ENCODE peak calls at places on chromosomes 7 and 10, in ten cellular contexts. One of them, this sample, is unnamed.

GRCh38 chr10:126798649-126799048 is 106.6 kb upstream of the DOCK1 start:
- DNase-seq in activated T-cell treated with anti-CD3 and anti-CD28 coated beads, Interleukin-2, amount 50 U/mL, for 48 hours: no peak
- DNase-seq in kidney tubule cell: no peak
- DNase-seq in stimulated activated CD8-positive, alpha-beta memory T cell treated with anti-CD3 and anti-CD28 coated beads, Interleukin-15, amount 100 ng/mL, for 1 hour: no peak
- DNase-seq in ecto neural progenitor cell: no peak
- DNase-seq in anterior cingulate cortex: no peak
- DNase-seq in CD8-positive, alpha-beta memory T cell: no peak
- DNase-seq in gastrocnemius medialis: no peak
- DNase-seq in nephron progenitor cell: no peak
- DNase-seq in KG1: no peak
- DNase-seq in this sample: no peak

GRCh38 chr7:98995111-98995510 is 116.8 kb downstream of the TRRAP start:
- DNase-seq in stimulated activated CD8-positive, alpha-beta memory T cell treated with anti-CD3 and anti-CD28 coated beads, Interleukin-15, amount 100 ng/mL, for 1 hour: no peak
- DNase-seq in activated T-cell treated with anti-CD3 and anti-CD28 coated beads, Interleukin-2, amount 50 U/mL, for 48 hours: no peak
- DNase-seq in anterior cingulate cortex: no peak
- DNase-seq in KG1: no peak
- DNase-seq in gastrocnemius medialis: no peak
- DNase-seq in nephron progenitor cell: no peak
- DNase-seq in ecto neural progenitor cell: no peak
- DNase-seq in CD8-positive, alpha-beta memory T cell: no peak
- DNase-seq in kidney tubule cell: no peak
- DNase-seq in this sample: no peak

GRCh38 chr10:132837905-132838304 is 52.0 kb upstream of the NKX6-2 start:
- DNase-seq in gastrocnemius medialis: no peak
- DNase-seq in activated T-cell treated with anti-CD3 and anti-CD28 coated beads, Interleukin-2, amount 50 U/mL, for 48 hours: no peak
- DNase-seq in KG1: no peak
- DNase-seq in stimulated activated CD8-positive, alpha-beta memory T cell treated with anti-CD3 and anti-CD28 coated beads, Interleukin-15, amount 100 ng/mL, for 1 hour: no peak
- DNase-seq in nephron progenitor cell: no peak
- DNase-seq in CD8-positive, alpha-beta memory T cell: no peak
- DNase-seq in anterior cingulate cortex: no peak
- DNase-seq in ecto neural progenitor cell: peak
- DNase-seq in kidney tubule cell: no peak
- DNase-seq in this sample: no peak

GRCh38 chr10:6195891-6196290 is 6.8 kb upstream of the PFKFB3 start:
- DNase-seq in kidney tubule cell: no peak
- DNase-seq in stimulated activated CD8-positive, alpha-beta memory T cell treated with anti-CD3 and anti-CD28 coated beads, Interleukin-15, amount 100 ng/mL, for 1 hour: no peak
- DNase-seq in nephron progenitor cell: no peak
- DNase-seq in ecto neural progenitor cell: no peak
- DNase-seq in gastrocnemius medialis: no peak
- DNase-seq in anterior cingulate cortex: peak
- DNase-seq in CD8-positive, alpha-beta memory T cell: no peak
- DNase-seq in KG1: no peak
- DNase-seq in activated T-cell treated with anti-CD3 and anti-CD28 coated beads, Interleukin-2, amount 50 U/mL, for 48 hours: no peak
- DNase-seq in this sample: no peak

GRCh38 chr10:12828736-12829135 is 172.8 kb downstream of the CCDC3 start:
- DNase-seq in gastrocnemius medialis: no peak
- DNase-seq in CD8-positive, alpha-beta memory T cell: no peak
- DNase-seq in activated T-cell treated with anti-CD3 and anti-CD28 coated beads, Interleukin-2, amount 50 U/mL, for 48 hours: no peak
- DNase-seq in ecto neural progenitor cell: no peak
- DNase-seq in stimulated activated CD8-positive, alpha-beta memory T cell treated with anti-CD3 and anti-CD28 coated beads, Interleukin-15, amount 100 ng/mL, for 1 hour: no peak
- DNase-seq in anterior cingulate cortex: no peak
- DNase-seq in nephron progenitor cell: no peak
- DNase-seq in kidney tubule cell: no peak
- DNase-seq in KG1: no peak
- DNase-seq in this sample: no peak

GRCh38 chr7:8147004-8147403 is 115.0 kb downstream of the ICA1 start:
- DNase-seq in activated T-cell treated with anti-CD3 and anti-CD28 coated beads, Interleukin-2, amount 50 U/mL, for 48 hours: no peak
- DNase-seq in stimulated activated CD8-positive, alpha-beta memory T cell treated with anti-CD3 and anti-CD28 coated beads, Interleukin-15, amount 100 ng/mL, for 1 hour: no peak
- DNase-seq in gastrocnemius medialis: no peak
- DNase-seq in KG1: no peak
- DNase-seq in kidney tubule cell: no peak
- DNase-seq in CD8-positive, alpha-beta memory T cell: no peak
- DNase-seq in anterior cingulate cortex: no peak
- DNase-seq in ecto neural progenitor cell: no peak
- DNase-seq in nephron progenitor cell: peak
- DNase-seq in this sample: no peak

GRCh38 chr10:11551104-11551503 is 60.3 kb downstream of the USP6NL start:
- DNase-seq in CD8-positive, alpha-beta memory T cell: no peak
- DNase-seq in KG1: no peak
- DNase-seq in anterior cingulate cortex: no peak
- DNase-seq in stimulated activated CD8-positive, alpha-beta memory T cell treated with anti-CD3 and anti-CD28 coated beads, Interleukin-15, amount 100 ng/mL, for 1 hour: no peak
- DNase-seq in gastrocnemius medialis: no peak
- DNase-seq in nephron progenitor cell: no peak
- DNase-seq in ecto neural progenitor cell: no peak
- DNase-seq in kidney tubule cell: no peak
- DNase-seq in activated T-cell treated with anti-CD3 and anti-CD28 coated beads, Interleukin-2, amount 50 U/mL, for 48 hours: no peak
- DNase-seq in this sample: no peak

GRCh38 chr7:6166443-6166871 is 106.0 kb downstream of the CYTH3 start:
- DNase-seq in ecto neural progenitor cell: no peak
- DNase-seq in nephron progenitor cell: peak
- DNase-seq in KG1: no peak
- DNase-seq in stimulated activated CD8-positive, alpha-beta memory T cell treated with anti-CD3 and anti-CD28 coated beads, Interleukin-15, amount 100 ng/mL, for 1 hour: no peak
- DNase-seq in activated T-cell treated with anti-CD3 and anti-CD28 coated beads, Interleukin-2, amount 50 U/mL, for 48 hours: no peak
- DNase-seq in anterior cingulate cortex: no peak
- DNase-seq in gastrocnemius medialis: no peak
- DNase-seq in kidney tubule cell: no peak
- DNase-seq in CD8-positive, alpha-beta memory T cell: no peak
- DNase-seq in this sample: no peak

GRCh38 chr10:70265032-70265689 is 18.6 kb downstream of the NPFFR1 start:
- DNase-seq in anterior cingulate cortex: peak
- DNase-seq in gastrocnemius medialis: no peak
- DNase-seq in ecto neural progenitor cell: no peak
- DNase-seq in KG1: no peak
- DNase-seq in kidney tubule cell: peak
- DNase-seq in CD8-positive, alpha-beta memory T cell: no peak
- DNase-seq in nephron progenitor cell: no peak
- DNase-seq in activated T-cell treated with anti-CD3 and anti-CD28 coated beads, Interleukin-2, amount 50 U/mL, for 48 hours: no peak
- DNase-seq in stimulated activated CD8-positive, alpha-beta memory T cell treated with anti-CD3 and anti-CD28 coated beads, Interleukin-15, amount 100 ng/mL, for 1 hour: no peak
- DNase-seq in this sample: no peak

GRCh38 chr10:78047314-78047891 is 13.7 kb downstream of the RPS24 start:
- DNase-seq in CD8-positive, alpha-beta memory T cell: peak
- DNase-seq in gastrocnemius medialis: peak
- DNase-seq in kidney tubule cell: peak
- DNase-seq in KG1: peak
- DNase-seq in activated T-cell treated with anti-CD3 and anti-CD28 coated beads, Interleukin-2, amount 50 U/mL, for 48 hours: peak
- DNase-seq in stimulated activated CD8-positive, alpha-beta memory T cell treated with anti-CD3 and anti-CD28 coated beads, Interleukin-15, amount 100 ng/mL, for 1 hour: peak
- DNase-seq in ecto neural progenitor cell: peak
- DNase-seq in anterior cingulate cortex: peak
- DNase-seq in nephron progenitor cell: peak
- DNase-seq in this sample: peak

GRCh38 chr10:43204943-43205671 is 61.8 kb downstream of the RASGEF1A start:
- DNase-seq in nephron progenitor cell: peak
- DNase-seq in ecto neural progenitor cell: peak
- DNase-seq in CD8-positive, alpha-beta memory T cell: no peak
- DNase-seq in KG1: peak
- DNase-seq in stimulated activated CD8-positive, alpha-beta memory T cell treated with anti-CD3 and anti-CD28 coated beads, Interleukin-15, amount 100 ng/mL, for 1 hour: no peak
- DNase-seq in gastrocnemius medialis: no peak
- DNase-seq in anterior cingulate cortex: peak
- DNase-seq in kidney tubule cell: peak
- DNase-seq in activated T-cell treated with anti-CD3 and anti-CD28 coated beads, Interleukin-2, amount 50 U/mL, for 48 hours: peak
- DNase-seq in this sample: peak

GRCh38 chr10:74898201-74898976 is 72.0 kb downstream of the KAT6B start:
- DNase-seq in KG1: no peak
- DNase-seq in ecto neural progenitor cell: no peak
- DNase-seq in kidney tubule cell: peak
- DNase-seq in gastrocnemius medialis: no peak
- DNase-seq in stimulated activated CD8-positive, alpha-beta memory T cell treated with anti-CD3 and anti-CD28 coated beads, Interleukin-15, amount 100 ng/mL, for 1 hour: no peak
- DNase-seq in activated T-cell treated with anti-CD3 and anti-CD28 coated beads, Interleukin-2, amount 50 U/mL, for 48 hours: peak
- DNase-seq in nephron progenitor cell: no peak
- DNase-seq in anterior cingulate cortex: no peak
- DNase-seq in CD8-positive, alpha-beta memory T cell: no peak
- DNase-seq in this sample: peak

GRCh38 chr7:114409750-114410149 is 4.9 kb upstream of the FOXP2 start:
- DNase-seq in CD8-positive, alpha-beta memory T cell: no peak
- DNase-seq in gastrocnemius medialis: no peak
- DNase-seq in ecto neural progenitor cell: no peak
- DNase-seq in kidney tubule cell: peak
- DNase-seq in KG1: no peak
- DNase-seq in stimulated activated CD8-positive, alpha-beta memory T cell treated with anti-CD3 and anti-CD28 coated beads, Interleukin-15, amount 100 ng/mL, for 1 hour: no peak
- DNase-seq in activated T-cell treated with anti-CD3 and anti-CD28 coated beads, Interleukin-2, amount 50 U/mL, for 48 hours: no peak
- DNase-seq in nephron progenitor cell: no peak
- DNase-seq in anterior cingulate cortex: no peak
- DNase-seq in this sample: no peak

GRCh38 chr7:141575654-141576448 is 24.6 kb downstream of the AGK start:
- DNase-seq in anterior cingulate cortex: no peak
- DNase-seq in stimulated activated CD8-positive, alpha-beta memory T cell treated with anti-CD3 and anti-CD28 coated beads, Interleukin-15, amount 100 ng/mL, for 1 hour: no peak
- DNase-seq in ecto neural progenitor cell: no peak
- DNase-seq in gastrocnemius medialis: no peak
- DNase-seq in KG1: no peak
- DNase-seq in nephron progenitor cell: no peak
- DNase-seq in CD8-positive, alpha-beta memory T cell: no peak
- DNase-seq in kidney tubule cell: no peak
- DNase-seq in activated T-cell treated with anti-CD3 and anti-CD28 coated beads, Interleukin-2, amount 50 U/mL, for 48 hours: no peak
- DNase-seq in this sample: no peak

GRCh38 chr10:48330269-48330668 is 23.8 kb downstream of the MAPK8 start:
- DNase-seq in stimulated activated CD8-positive, alpha-beta memory T cell treated with anti-CD3 and anti-CD28 coated beads, Interleukin-15, amount 100 ng/mL, for 1 hour: no peak
- DNase-seq in ecto neural progenitor cell: no peak
- DNase-seq in anterior cingulate cortex: no peak
- DNase-seq in CD8-positive, alpha-beta memory T cell: no peak
- DNase-seq in nephron progenitor cell: no peak
- DNase-seq in KG1: no peak
- DNase-seq in kidney tubule cell: no peak
- DNase-seq in gastrocnemius medialis: no peak
- DNase-seq in activated T-cell treated with anti-CD3 and anti-CD28 coated beads, Interleukin-2, amount 50 U/mL, for 48 hours: no peak
- DNase-seq in this sample: peak

GRCh38 chr7:50783801-50784507 is 1.3 kb upstream of the GRB10 start:
- DNase-seq in gastrocnemius medialis: no peak
- DNase-seq in CD8-positive, alpha-beta memory T cell: no peak
- DNase-seq in anterior cingulate cortex: no peak
- DNase-seq in activated T-cell treated with anti-CD3 and anti-CD28 coated beads, Interleukin-2, amount 50 U/mL, for 48 hours: no peak
- DNase-seq in nephron progenitor cell: no peak
- DNase-seq in stimulated activated CD8-positive, alpha-beta memory T cell treated with anti-CD3 and anti-CD28 coated beads, Interleukin-15, amount 100 ng/mL, for 1 hour: no peak
- DNase-seq in KG1: no peak
- DNase-seq in ecto neural progenitor cell: no peak
- DNase-seq in kidney tubule cell: no peak
- DNase-seq in this sample: no peak

GRCh38 chr10:96935148-96935547 is 103.0 kb downstream of the LCOR start:
- DNase-seq in activated T-cell treated with anti-CD3 and anti-CD28 coated beads, Interleukin-2, amount 50 U/mL, for 48 hours: no peak
- DNase-seq in gastrocnemius medialis: no peak
- DNase-seq in anterior cingulate cortex: no peak
- DNase-seq in ecto neural progenitor cell: no peak
- DNase-seq in CD8-positive, alpha-beta memory T cell: no peak
- DNase-seq in kidney tubule cell: no peak
- DNase-seq in nephron progenitor cell: no peak
- DNase-seq in KG1: no peak
- DNase-seq in stimulated activated CD8-positive, alpha-beta memory T cell treated with anti-CD3 and anti-CD28 coated beads, Interleukin-15, amount 100 ng/mL, for 1 hour: no peak
- DNase-seq in this sample: no peak

GRCh38 chr10:1632596-1632995 is 104.7 kb downstream of the ADARB2 start:
- DNase-seq in KG1: no peak
- DNase-seq in activated T-cell treated with anti-CD3 and anti-CD28 coated beads, Interleukin-2, amount 50 U/mL, for 48 hours: no peak
- DNase-seq in ecto neural progenitor cell: peak
- DNase-seq in nephron progenitor cell: no peak
- DNase-seq in CD8-positive, alpha-beta memory T cell: no peak
- DNase-seq in kidney tubule cell: no peak
- DNase-seq in anterior cingulate cortex: no peak
- DNase-seq in gastrocnemius medialis: no peak
- DNase-seq in stimulated activated CD8-positive, alpha-beta memory T cell treated with anti-CD3 and anti-CD28 coated beads, Interleukin-15, amount 100 ng/mL, for 1 hour: no peak
- DNase-seq in this sample: no peak

This sample was measured in fibroblast of villous mesenchyme.